ENCODE peak calls at places on chromosomes 12 and 14, in five cellular contexts. One of them, this sample, is unnamed.

GRCh38 chr12:129903956-129904769 is at the start of gene TMEM132D:
- DNase-seq in hepatocyte: peak
- DNase-seq in SK-N-SH: peak
- DNase-seq in neural progenitor cell: peak
- DNase-seq in HCT116: no peak
- DNase-seq in this sample: no peak

GRCh38 chr14:89264196-89264800 is 152.7 kb downstream of the FOXN3 start:
- DNase-seq in neural progenitor cell: no peak
- DNase-seq in hepatocyte: no peak
- DNase-seq in SK-N-SH: no peak
- DNase-seq in HCT116: no peak
- DNase-seq in this sample: no peak

GRCh38 chr14:23094666-23095195 is at the start of gene ACIN1:
- DNase-seq in SK-N-SH: peak
- DNase-seq in neural progenitor cell: peak
- DNase-seq in hepatocyte: peak
- DNase-seq in HCT116: peak
- DNase-seq in this sample: peak

GRCh38 chr14:33792387-33793368 is 158.2 kb downstream of the EGLN3 start:
- DNase-seq in SK-N-SH: peak
- DNase-seq in neural progenitor cell: peak
- DNase-seq in hepatocyte: peak
- DNase-seq in HCT116: peak
- DNase-seq in this sample: peak

GRCh38 chr12:56163533-56164344 is 5.6 kb downstream of the MYL6 start:
- DNase-seq in HCT116: no peak
- DNase-seq in neural progenitor cell: no peak
- DNase-seq in SK-N-SH: no peak
- DNase-seq in hepatocyte: no peak
- DNase-seq in this sample: no peak

GRCh38 chr12:109820921-109821381 is 12.2 kb downstream of the TRPV4 start:
- DNase-seq in SK-N-SH: no peak
- DNase-seq in neural progenitor cell: no peak
- DNase-seq in HCT116: no peak
- DNase-seq in hepatocyte: no peak
- DNase-seq in this sample: no peak

GRCh38 chr12:57775563-57776246 is 3.3 kb downstream of the EEF1AKMT3 start:
- DNase-seq in SK-N-SH: no peak
- DNase-seq in HCT116: no peak
- DNase-seq in neural progenitor cell: no peak
- DNase-seq in hepatocyte: no peak
- DNase-seq in this sample: peak

GRCh38 chr12:121949643-121950397 is 31.4 kb downstream of the CFAP251 start:
- DNase-seq in SK-N-SH: no peak
- DNase-seq in neural progenitor cell: no peak
- DNase-seq in HCT116: no peak
- DNase-seq in hepatocyte: peak
- DNase-seq in this sample: no peak

GRCh38 chr12:92759634-92760268 is 57.0 kb downstream of the PLEKHG7 start:
- DNase-seq in HCT116: peak
- DNase-seq in hepatocyte: peak
- DNase-seq in SK-N-SH: no peak
- DNase-seq in neural progenitor cell: no peak
- DNase-seq in this sample: no peak

GRCh38 chr12:52166672-52167071 is 25.1 kb downstream of the KRT80 start:
- DNase-seq in hepatocyte: no peak
- DNase-seq in neural progenitor cell: no peak
- DNase-seq in SK-N-SH: no peak
- DNase-seq in HCT116: no peak
- DNase-seq in this sample: no peak

GRCh38 chr12:103840399-103840880 is 594 bp downstream of the NT5DC3 start:
- DNase-seq in hepatocyte: no peak
- DNase-seq in neural progenitor cell: no peak
- DNase-seq in HCT116: no peak
- DNase-seq in SK-N-SH: peak
- DNase-seq in this sample: no peak

GRCh38 chr12:20415641-20416040 is 47.3 kb downstream of the PDE3A start:
- DNase-seq in hepatocyte: no peak
- DNase-seq in SK-N-SH: no peak
- DNase-seq in HCT116: no peak
- DNase-seq in neural progenitor cell: no peak
- DNase-seq in this sample: no peak

GRCh38 chr12:89126712-89127111 is 225.6 kb downstream of the DUSP6 start:
- DNase-seq in HCT116: no peak
- DNase-seq in hepatocyte: no peak
- DNase-seq in neural progenitor cell: no peak
- DNase-seq in SK-N-SH: no peak
- DNase-seq in this sample: no peak
- TF ChIP-seq EZH2phosphoT487 in HCT116: no peak
- TF ChIP-seq EZH2phosphoT487 in hepatocyte: no peak
- TF ChIP-seq EZH2phosphoT487 in neural progenitor cell: no peak
- TF ChIP-seq EZH2phosphoT487 in SK-N-SH: no peak
- TF ChIP-seq EZH2phosphoT487 in this sample: no peak

GRCh38 chr14:78933948-78934524 is 763.9 kb downstream of the NRXN3 start:
- DNase-seq in SK-N-SH: peak
- DNase-seq in HCT116: no peak
- DNase-seq in hepatocyte: peak
- DNase-seq in neural progenitor cell: peak
- DNase-seq in this sample: no peak
- H3K27ac ChIP-seq in SK-N-SH: no peak
- H3K27ac ChIP-seq in HCT116: no peak
- H3K27ac ChIP-seq in hepatocyte: no peak
- H3K27ac ChIP-seq in neural progenitor cell: no peak
- H3K27ac ChIP-seq in this sample: no peak

DNA sequence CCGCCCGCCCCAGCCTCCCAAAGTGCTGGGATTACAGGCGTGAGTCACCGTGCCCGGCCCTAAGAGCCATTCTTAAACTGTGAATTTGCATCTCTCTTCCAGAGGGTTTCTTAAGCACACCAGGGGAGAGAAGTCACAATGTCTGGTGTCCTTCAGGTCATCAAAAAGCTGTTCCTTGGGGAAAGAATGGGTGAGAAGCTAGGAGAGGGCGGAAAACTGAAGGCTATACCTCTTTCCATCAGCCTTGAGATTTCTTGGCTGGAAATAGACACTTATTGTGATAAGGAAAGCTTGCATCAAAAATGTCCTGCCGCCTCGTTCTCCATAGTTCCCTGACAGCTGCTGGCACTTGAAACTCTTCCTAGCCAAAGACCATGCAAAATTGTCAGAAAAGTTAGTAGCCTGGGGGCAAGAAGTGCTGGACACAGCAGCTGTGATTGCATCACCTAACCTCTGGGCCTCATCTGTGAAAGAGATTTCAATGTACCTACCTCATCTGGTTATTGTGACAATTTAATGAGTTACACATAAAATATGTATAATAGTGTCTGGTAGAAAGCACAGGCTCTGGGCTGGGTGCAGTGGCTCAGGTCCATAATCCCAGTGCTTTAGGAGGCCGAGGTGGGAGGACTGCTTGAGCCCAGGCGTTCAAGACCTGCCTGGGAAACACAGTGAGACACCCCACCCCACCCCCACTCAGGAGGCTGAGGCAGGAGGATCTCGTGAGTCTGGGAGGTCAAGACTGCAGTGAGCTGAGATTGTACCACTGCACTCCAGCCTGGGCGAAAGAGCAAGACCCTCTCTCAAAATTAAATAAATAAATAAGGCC is 9.7 kb upstream of the UBC start:
- DNase-seq in hepatocyte: no peak
- DNase-seq in SK-N-SH: no peak
- DNase-seq in HCT116: no peak
- DNase-seq in neural progenitor cell: peak
- DNase-seq in this sample: no peak
- H2AFZ ChIP-seq in hepatocyte: peak
- H2AFZ ChIP-seq in SK-N-SH: no peak
- H2AFZ ChIP-seq in HCT116: peak
- H2AFZ ChIP-seq in neural progenitor cell: peak
- H2AFZ ChIP-seq in this sample: no peak

DNA sequence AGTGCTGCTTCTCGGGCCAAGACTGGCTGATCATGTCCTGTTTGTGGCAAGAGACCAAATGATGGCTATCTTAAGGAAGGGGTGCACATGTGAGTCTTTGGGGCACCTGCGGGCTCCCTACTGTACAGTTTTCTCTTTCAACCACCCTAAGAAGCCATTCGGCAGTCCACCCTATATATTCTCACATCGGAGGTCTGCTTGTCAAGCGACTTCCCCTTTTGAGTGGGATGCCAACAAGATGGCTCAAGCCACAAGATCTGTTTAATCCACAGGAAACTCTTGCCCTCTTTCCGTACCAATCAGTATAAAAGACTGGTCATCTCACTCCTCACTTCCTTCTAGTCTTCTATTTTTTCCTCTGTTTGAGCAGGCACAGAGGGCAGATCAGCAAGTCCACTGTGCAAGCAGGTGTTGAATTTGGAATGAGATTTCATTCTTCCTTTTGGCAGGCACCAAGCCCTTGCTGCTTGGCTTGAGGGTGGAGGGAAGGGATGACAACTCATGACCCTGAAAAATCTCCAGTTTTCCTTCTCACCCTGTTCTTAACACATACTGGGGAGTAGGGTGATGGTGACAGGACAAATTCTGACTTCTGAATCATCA is 17.7 kb downstream of the LACRT start:
- DNase-seq in SK-N-SH: no peak
- DNase-seq in neural progenitor cell: no peak
- DNase-seq in hepatocyte: no peak
- DNase-seq in HCT116: no peak
- DNase-seq in this sample: no peak
- TF ChIP-seq EZH2phosphoT487 in SK-N-SH: no peak
- TF ChIP-seq EZH2phosphoT487 in neural progenitor cell: no peak
- TF ChIP-seq EZH2phosphoT487 in hepatocyte: no peak
- TF ChIP-seq EZH2phosphoT487 in HCT116: no peak
- TF ChIP-seq EZH2phosphoT487 in this sample: no peak

GRCh38 chr14:34875031-34875922 is at the start of gene BAZ1A:
- DNase-seq in neural progenitor cell: peak
- DNase-seq in hepatocyte: peak
- DNase-seq in HCT116: peak
- DNase-seq in SK-N-SH: peak
- DNase-seq in this sample: peak
- H3K27ac ChIP-seq in neural progenitor cell: no peak
- H3K27ac ChIP-seq in hepatocyte: peak
- H3K27ac ChIP-seq in HCT116: peak
- H3K27ac ChIP-seq in SK-N-SH: peak
- H3K27ac ChIP-seq in this sample: peak

This sample was measured in MM.1S.